ENCODE peak calls at places on chromosome 11, in seven cellular contexts. Q is right atrium auricular region; O is cardiac muscle cell; E is PC-9; D is stimulated activated CD4-positive, alpha-beta T cell treated with anti-CD3 and anti-CD28 coated beads, TNF-alpha, amount 100 ng/mL, for 24 hours; P is Ammon's horn; R is Kasumi-1. Z is an unnamed sample.

GRCh38 chr11:74895340-74896116 is 53.4 kb downstream of the XRRA1 start:
- DNase-seq in Q (no peak), O (no peak), E (no peak), D (no peak), P (no peak), R (no peak), Z (no peak)

GRCh38 chr11:9719949-9720646 is 56.2 kb downstream of the SWAP70 start:
- DNase-seq in Q (no peak), O (peak; percentile 13), E (no peak), D (no peak), P (no peak), R (peak; percentile 83), Z (no peak)

GRCh38 chr11:110026823-110027626 is 66.2 kb upstream of the ZC3H12C start:
- DNase-seq in Q (no peak), O (no peak), E (no peak), D (no peak), P (peak; percentile 80), R (peak; percentile 65), Z (no peak)

GRCh38 chr11:94305146-94305545 is 766 bp downstream of the IZUMO1R start:
- DNase-seq in Q (no peak), O (peak; percentile 29), E (no peak), D (no peak), P (no peak), R (no peak), Z (no peak)

GRCh38 chr11:45395421-45395820 is 109.3 kb upstream of the SYT13 start:
- DNase-seq in Q (no peak), O (no peak), E (peak; percentile 26), D (no peak), P (no peak), R (no peak), Z (no peak)

GRCh38 chr11:5922749-5923426 is 19.2 kb upstream of the OR56A3 start:
- DNase-seq in Q (no peak), O (no peak), E (no peak), D (no peak), P (no peak), R (no peak), Z (no peak)

GRCh38 chr11:11605821-11606450 is 15.9 kb downstream of the GALNT18 start:
- DNase-seq in Q (no peak), O (no peak), E (no peak), D (no peak), P (no peak), R (no peak), Z (no peak)

GRCh38 chr11:79173615-79174014 is 267.2 kb downstream of the TENM4 start:
- DNase-seq in Q (no peak), O (peak; percentile 50), E (no peak), D (no peak), P (peak; percentile 64), R (no peak), Z (no peak)

GRCh38 chr11:78801161-78801884 is 226.7 kb upstream of the NARS2 start:
- DNase-seq in Q (peak; percentile 82), O (peak; percentile 91), E (peak; percentile 63), D (no peak), P (peak; percentile 57), R (peak; percentile 6), Z (no peak)

GRCh38 chr11:86041975-86042378 is 26.9 kb downstream of the PICALM start:
- DNase-seq in Q (peak; percentile 82), O (peak; percentile 95), E (peak; percentile 79), D (no peak), P (peak; percentile 91), R (peak; percentile 90), Z (peak; percentile 39)

GRCh38 chr11:45150943-45151342 is 4.5 kb downstream of the PRDM11 start:
- DNase-seq in Q (no peak), O (no peak), E (no peak), D (no peak), P (no peak), R (no peak), Z (no peak)